ENCODE peak calls at places on chromosomes 5 and 9, in ten cellular contexts. Z is central memory CD8-positive, alpha-beta T cell; K is right lobe of liver; P is natural killer cell; D is activated naive CD8-positive, alpha-beta T cell treated with anti-CD3 and anti-CD28 coated beads, Interleukin-2, amount 10 ng/mL, durations not matched to agents 7 days and 5 days; S is activated CD8-positive, alpha-beta T cell treated with anti-CD3 and anti-CD28 coated beads for 36 hours; R is activated CD4-positive, alpha-beta T cell treated with anti-CD3 and anti-CD28 coated beads for 36 hours; I is effector memory CD8-positive, alpha-beta T cell; F is stimulated activated naive CD8-positive, alpha-beta T cell treated with anti-CD3 and anti-CD28 coated beads, Interleukin-15, amount 100 ng/mL, for 72 hours; Q is CD4-positive, CD25-positive, alpha-beta regulatory T cell. N is an unnamed sample.
A peak's percentile ranks its signal among the peaks of the same experiment; 100 is the strongest.

GRCh38 chr5:37198842-37199241 is 50.3 kb downstream of the CPLANE1 start:
- ATAC-seq in Z (no peak), K (no peak), P (no peak), D (no peak), S (no peak), R (no peak), I (no peak), F (no peak), Q (no peak), N (no peak)

GRCh38 chr5:32559411-32559810 is 25.9 kb upstream of the SUB1 start:
- ATAC-seq in Z (no peak), K (no peak), P (no peak), D (no peak), S (no peak), R (no peak), I (no peak), F (no peak), Q (no peak), N (no peak)

GRCh38 chr9:70156729-70157128 is 102.0 kb upstream of the SMC5 start:
- ATAC-seq in Z (no peak), K (no peak), P (no peak), D (no peak), S (no peak), R (no peak), I (no peak), F (no peak), Q (no peak), N (no peak)

GRCh38 chr5:157481666-157482065 is 21.7 kb downstream of the NIPAL4 start:
- ATAC-seq in Z (no peak), K (no peak), P (no peak), D (no peak), S (no peak), R (no peak), I (no peak), F (no peak), Q (no peak), N (no peak)

GRCh38 chr5:45826055-45826454 is 129.9 kb upstream of the HCN1 start:
- ATAC-seq in Z (no peak), K (no peak), P (no peak), D (no peak), S (no peak), R (no peak), I (no peak), F (no peak), Q (no peak), N (no peak)

GRCh38 chr5:143536364-143536763 is 132.9 kb upstream of the NR3C1 start:
- ATAC-seq in Z (no peak), K (no peak), P (no peak), D (no peak), S (no peak), R (no peak), I (no peak), F (no peak), Q (no peak), N (no peak)

GRCh38 chr5:945691-946541 is 53.2 kb downstream of the TRIP13 start:
- ATAC-seq in Z (no peak), K (peak; percentile 75), P (no peak), D (peak; percentile 26), S (no peak), R (no peak), I (no peak), F (peak; percentile 10), Q (no peak), N (no peak)

GRCh38 chr5:174720066-174720611 is 4.2 kb upstream of the MSX2 start:
- ATAC-seq in Z (no peak), K (no peak), P (no peak), D (no peak), S (no peak), R (no peak), I (no peak), F (no peak), Q (no peak), N (no peak)

GRCh38 chr9:18775969-18776368 is 257.0 kb downstream of the SAXO1 start:
- ATAC-seq in Z (no peak), K (no peak), P (no peak), D (no peak), S (no peak), R (no peak), I (no peak), F (no peak), Q (no peak), N (no peak)

GRCh38 chr5:115559524-115559923 is 14.9 kb upstream of the FEM1C start:
- ATAC-seq in Z (no peak), K (no peak), P (no peak), D (no peak), S (no peak), R (no peak), I (no peak), F (no peak), Q (no peak), N (no peak)

GRCh38 chr5:124310453-124310852 is 436.0 kb downstream of the ZNF608 start:
- ATAC-seq in Z (no peak), K (no peak), P (no peak), D (no peak), S (no peak), R (no peak), I (no peak), F (no peak), Q (no peak), N (no peak)

GRCh38 chr5:38018011-38018410 is 178.2 kb upstream of the GDNF start:
- ATAC-seq in Z (no peak), K (no peak), P (no peak), D (no peak), S (no peak), R (no peak), I (no peak), F (no peak), Q (no peak), N (no peak)

GRCh38 chr5:97427235-97427634 is 244.2 kb upstream of the RIOK2 start:
- ATAC-seq in Z (no peak), K (no peak), P (no peak), D (no peak), S (no peak), R (no peak), I (no peak), F (no peak), Q (no peak), N (no peak)

GRCh38 chr9:95087659-95088242 is 229.8 kb downstream of the FANCC start:
- ATAC-seq in Z (no peak), K (peak; percentile 19), P (no peak), D (no peak), S (no peak), R (no peak), I (no peak), F (no peak), Q (no peak), N (no peak)

GRCh38 chr5:76050131-76050530 is 33.1 kb upstream of the SV2C start:
- ATAC-seq in Z (no peak), K (no peak), P (no peak), D (no peak), S (no peak), R (no peak), I (no peak), F (no peak), Q (no peak), N (no peak)

GRCh38 chr5:179963375-179963774 is 55.7 kb upstream of the TBC1D9B start:
- ATAC-seq in Z (no peak), K (no peak), P (no peak), D (no peak), S (no peak), R (no peak), I (no peak), F (no peak), Q (no peak), N (no peak)

GRCh38 chr9:18920685-18921084 is 112.3 kb downstream of the SAXO1 start:
- ATAC-seq in Z (no peak), K (no peak), P (no peak), D (no peak), S (no peak), R (no peak), I (no peak), F (no peak), Q (no peak), N (no peak)

GRCh38 chr5:40676643-40677333 is 2.9 kb upstream of the PTGER4 start:
- ATAC-seq in Z (no peak), K (no peak), P (no peak), D (no peak), S (no peak), R (no peak), I (no peak), F (no peak), Q (no peak), N (no peak)

GRCh38 chr9:33921967-33922895 is 105.3 kb downstream of the UBE2R2 start:
- ATAC-seq in Z (no peak), K (peak; percentile 11), P (peak; percentile 69), D (peak; percentile 37), S (peak; percentile 65), R (peak; percentile 58), I (no peak), F (peak; percentile 67), Q (no peak), N (no peak)

GRCh38 chr9:83698976-83699585 is 8.7 kb downstream of the UBQLN1 start:
- ATAC-seq in Z (no peak), K (no peak), P (no peak), D (no peak), S (peak; percentile 63), R (peak; percentile 75), I (no peak), F (peak; percentile 75), Q (no peak), N (no peak)